ENCODE peak calls at places on chromosomes 3 and 15, in four cellular contexts. D is renal cortical epithelial cell; E is activated CD8-positive, alpha-beta T cell treated with anti-CD3 and anti-CD28 coated beads, Interleukin-2, amount 10 ng/mL, durations not matched to agents 7 days and 5 days; V is psoas muscle. B is an unnamed sample.

GRCh38 chr3:194976049-194976451 is 290.4 kb downstream of the FAM43A start:
- DNase-seq in D (no peak), E (no peak), V (no peak), B (no peak)

GRCh38 chr3:184227481-184227935 is 1.9 kb upstream of the VWA5B2 start:
- DNase-seq in D (no peak), E (peak), V (no peak), B (peak)

GRCh38 chr3:143975549-143976152 is 4.0 kb downstream of the DIPK2A start:
- DNase-seq in D (peak), E (peak), V (no peak), B (no peak)

GRCh38 chr3:123626881-123627280 is 42.0 kb upstream of the HACD2 start:
- DNase-seq in D (no peak), E (no peak), V (no peak), B (no peak)

GRCh38 chr3:127388412-127388811 is 100.6 kb upstream of the PRR20G start:
- DNase-seq in D (no peak), E (no peak), V (no peak), B (no peak)

GRCh38 chr3:126134219-126134975 is 46.0 kb downstream of the ALDH1L1 start:
- DNase-seq in D (peak), E (peak), V (peak), B (peak)

GRCh38 chr15:67882487-67883227 is 42.8 kb upstream of the RNU6-1 start:
- DNase-seq in D (no peak), E (peak), V (no peak), B (peak)

GRCh38 chr15:99114511-99115299 is 9.8 kb downstream of the SYNM start:
- DNase-seq in D (no peak), E (no peak), V (no peak), B (no peak)

GRCh38 chr15:63013052-63013808 is 29.3 kb upstream of the TPM1 start:
- DNase-seq in D (peak), E (no peak), V (peak), B (no peak)

GRCh38 chr3:19250959-19251610 is 102.8 kb downstream of the KCNH8 start:
- DNase-seq in D (no peak), E (no peak), V (no peak), B (no peak)

GRCh38 chr3:33810545-33810944 is 12.1 kb downstream of the PDCD6IP start:
- DNase-seq in D (no peak), E (no peak), V (no peak), B (no peak)

GRCh38 chr15:41806291-41807181 is 21.4 kb upstream of the JMJD7 start:
- DNase-seq in D (peak), E (no peak), V (no peak), B (no peak)

GRCh38 chr3:58474348-58474911 is 17.5 kb upstream of the KCTD6 start:
- DNase-seq in D (no peak), E (no peak), V (no peak), B (no peak)

GRCh38 chr3:128277378-128278049 is 124.2 kb downstream of the EEFSEC start:
- DNase-seq in D (no peak), E (no peak), V (no peak), B (no peak)

GRCh38 chr3:178320481-178321352 is 215.5 kb upstream of the KCNMB2 start:
- DNase-seq in D (peak), E (no peak), V (no peak), B (no peak)

GRCh38 chr3:195241592-195242355 is 29.2 kb downstream of the XXYLT1 start:
- DNase-seq in D (no peak), E (peak), V (no peak), B (no peak)

GRCh38 chr3:183287301-183287971 is 34.4 kb downstream of the B3GNT5 start:
- DNase-seq in D (no peak), E (no peak), V (peak), B (no peak)

GRCh38 chr3:138434875-138435772 is 708 bp downstream of the ESYT3 start:
- DNase-seq in D (no peak), E (no peak), V (no peak), B (no peak)

GRCh38 chr3:127600749-127601456 is 2.7 kb downstream of the MCM2 start:
- DNase-seq in D (no peak), E (no peak), V (no peak), B (no peak)

GRCh38 chr3:12994607-12995388 is 78.4 kb downstream of the IQSEC1 start:
- DNase-seq in D (peak), E (peak), V (peak), B (peak)

GRCh38 chr3:127589600-127590281 is 792 bp downstream of the TPRA1 start:
- DNase-seq in D (no peak), E (peak), V (no peak), B (peak)

GRCh38 chr15:33506781-33507180 is 196.0 kb downstream of the RYR3 start:
- DNase-seq in D (peak), E (no peak), V (no peak), B (no peak)

GRCh38 chr15:100588638-100589242 is 13.2 kb downstream of the LINS1 start:
- DNase-seq in D (no peak), E (no peak), V (no peak), B (no peak)

GRCh38 chr15:25556136-25556535 is 117.3 kb upstream of the UBE3A start:
- DNase-seq in D (no peak), E (no peak), V (no peak), B (no peak)

GRCh38 chr3:15309662-15310335 is 22.6 kb downstream of the SH3BP5 start:
- DNase-seq in D (peak), E (no peak), V (no peak), B (no peak)

GRCh38 chr3:130850044-130850797 is 43.7 kb upstream of the ATP2C1 start:
- DNase-seq in D (peak), E (peak), V (no peak), B (peak)

GRCh38 chr15:75718326-75718725 is 5.7 kb upstream of the CSPG4 start:
- DNase-seq in D (peak), E (no peak), V (no peak), B (no peak)

B was measured in DND-41.